ENCODE peak calls at places on chromosomes 5 and 9, in four cellular contexts. W, C, F and B are unnamed samples.

GRCh38 chr9:79686381-79687130 is 114.8 kb downstream of the TLE4 start:
- DNase-seq in W (no peak), F (peak), C (peak), B (peak)

GRCh38 chr9:125397736-125398135 is 136.1 kb downstream of the GAPVD1 start:
- DNase-seq in W (peak), C (no peak), F (no peak), B (no peak)

GRCh38 chr5:59621477-59621876 is 272.0 kb downstream of the PDE4D start:
- DNase-seq in C (no peak), W (no peak), F (no peak), B (peak)

GRCh38 chr9:130991227-130992058 is 17.5 kb upstream of the LAMC3 start:
- DNase-seq in W (peak), F (no peak), C (no peak), B (no peak)

GRCh38 chr5:6411141-6411540 is 32.8 kb upstream of the MED10 start:
- DNase-seq in W (no peak), C (no peak), F (no peak), B (no peak)

GRCh38 chr9:110156902-110157301 is 51.1 kb downstream of the C9orf152 start:
- DNase-seq in F (no peak), C (peak), W (no peak), B (peak)

GRCh38 chr5:93382188-93382587 is 198.8 kb downstream of the NR2F1-AS1 start:
- DNase-seq in W (no peak), F (no peak), C (no peak), B (no peak)

GRCh38 chr9:92846662-92847145 is 31.1 kb downstream of the ZNF484 start:
- DNase-seq in F (no peak), C (peak), W (no peak), B (no peak)

GRCh38 chr9:38489057-38489456 is 64.8 kb upstream of the IGFBPL1 start:
- DNase-seq in W (no peak), F (no peak), C (no peak), B (no peak)

GRCh38 chr9:113349434-113350337 is at the start of gene BSPRY:
- DNase-seq in F (no peak), W (peak), C (no peak), B (no peak)

GRCh38 chr5:154972476-154973080 is 31.7 kb downstream of the MRPL22 start:
- DNase-seq in F (peak), C (peak), W (peak), B (peak)

GRCh38 chr5:94431696-94432095 is 186.7 kb downstream of the KIAA0825 start:
- DNase-seq in W (no peak), C (no peak), F (no peak), B (peak)

GRCh38 chr9:121924700-121925099 is 168.4 kb downstream of the TTLL11 start:
- DNase-seq in W (no peak), F (no peak), C (no peak), B (no peak)

GRCh38 chr9:125525846-125526619 is 181.0 kb downstream of the MAPKAP1 start:
- DNase-seq in F (no peak), C (peak), W (no peak), B (peak)

GRCh38 chr5:43429016-43429415 is 16.8 kb upstream of the CCL28 start:
- DNase-seq in C (no peak), F (no peak), W (no peak), B (no peak)

DNA sequence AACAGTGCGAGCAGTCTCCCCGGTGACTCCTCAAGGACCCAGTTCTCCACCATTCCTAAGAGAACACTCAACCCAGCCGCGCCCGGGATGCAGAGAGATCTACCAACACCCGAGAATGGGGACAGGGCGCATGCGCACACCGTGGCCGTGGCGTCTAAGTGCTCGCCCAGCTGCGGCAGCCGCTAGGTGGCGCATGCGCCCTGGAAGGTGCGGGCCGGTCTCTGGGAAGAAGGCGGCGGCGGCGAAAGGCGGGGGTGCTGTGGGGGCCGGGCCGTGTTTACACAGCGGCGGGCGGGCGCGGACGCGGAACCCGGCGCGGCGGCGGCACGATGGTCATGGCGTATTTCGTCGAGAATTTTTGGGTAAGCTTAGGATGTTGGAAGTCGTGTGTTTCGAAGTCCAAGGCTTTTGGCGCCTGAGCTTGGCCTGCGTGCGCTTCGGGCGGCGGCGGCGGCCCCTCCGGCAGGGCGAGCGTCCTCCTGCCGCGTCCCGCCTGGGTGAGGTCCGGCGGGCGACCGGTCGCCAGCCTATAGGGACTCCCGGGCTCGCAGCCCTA is at the start of gene FCHO2:
- DNase-seq in F (peak), C (peak), W (peak), B (peak)
- TF ChIP-seq CTCF in F (peak), C (peak), W (peak), B (peak)

GRCh38 chr5:123802298-123802951 is 290.4 kb downstream of the CSNK1G3 start:
- DNase-seq in C (no peak), W (no peak), F (no peak), B (no peak)

GRCh38 chr5:123800640-123801039 is 288.7 kb downstream of the CSNK1G3 start:
- DNase-seq in F (no peak), W (no peak), C (no peak), B (no peak)

GRCh38 chr5:123805300-123805699 is 293.3 kb downstream of the CSNK1G3 start:
- DNase-seq in C (no peak), W (no peak), F (no peak), B (no peak)

GRCh38 chr5:123806644-123807043 is 294.7 kb downstream of the CSNK1G3 start:
- DNase-seq in F (no peak), W (no peak), C (no peak), B (no peak)

DNA sequence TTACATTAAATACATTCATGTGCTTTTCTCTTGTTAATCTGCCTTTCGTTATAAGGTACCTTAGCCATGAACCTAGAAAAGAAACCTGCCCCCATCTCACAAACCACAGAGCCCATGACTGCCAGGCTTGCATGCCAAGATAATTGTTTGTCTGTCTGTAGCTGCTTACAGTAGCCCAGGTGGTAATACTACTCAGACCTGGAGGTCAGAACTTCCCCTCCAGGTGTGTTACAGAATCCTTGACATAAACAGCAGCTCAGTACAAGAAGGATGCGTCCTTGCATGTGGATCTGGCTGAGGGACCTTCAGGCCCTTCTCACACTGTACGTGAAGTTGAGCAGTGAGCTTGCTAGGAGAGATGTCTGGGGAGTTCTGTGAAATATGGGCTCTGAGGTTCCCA is 291.4 kb downstream of the CSNK1G3 start:
- DNase-seq in F (no peak), W (no peak), C (no peak), B (no peak)
- TF ChIP-seq CTCF in F (no peak), W (no peak), C (no peak), B (no peak)

GRCh38 chr5:137515238-137515637 is 16.1 kb upstream of the SPOCK1 start:
- DNase-seq in C (no peak), F (no peak), W (no peak), B (no peak)
- TF ChIP-seq CTCF in C (no peak), F (no peak), W (no peak), B (no peak)

GRCh38 chr9:28267351-28267750 is 694.1 kb upstream of the C9orf72 start:
- DNase-seq in C (no peak), W (no peak), F (no peak), B (no peak)
- TF ChIP-seq CTCF in C (no peak), W (no peak), F (no peak), B (no peak)

DNA sequence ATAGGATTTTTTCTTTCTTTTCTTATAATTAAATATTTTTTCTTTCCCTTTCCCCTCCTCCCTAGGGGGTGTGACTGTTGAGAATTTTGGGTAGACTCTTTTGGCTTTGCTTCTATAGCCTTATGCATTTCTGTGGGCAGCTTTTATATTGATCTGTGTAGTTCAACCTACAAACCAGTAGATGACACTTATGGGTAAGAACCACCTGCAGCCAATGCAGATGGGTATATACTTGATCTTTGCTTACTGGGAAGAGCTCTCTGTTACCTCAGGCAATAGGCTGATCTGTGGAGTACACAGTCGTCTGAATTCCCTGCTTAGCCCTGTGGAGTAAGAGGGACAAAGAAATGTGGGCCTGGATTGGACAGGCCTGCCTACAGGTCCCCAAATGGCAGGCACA is 102.7 kb upstream of the STARD4 start:
- DNase-seq in W (no peak), C (no peak), F (no peak), B (no peak)
- TF ChIP-seq CTCF in W (no peak), C (no peak), F (no peak), B (no peak)

DNA sequence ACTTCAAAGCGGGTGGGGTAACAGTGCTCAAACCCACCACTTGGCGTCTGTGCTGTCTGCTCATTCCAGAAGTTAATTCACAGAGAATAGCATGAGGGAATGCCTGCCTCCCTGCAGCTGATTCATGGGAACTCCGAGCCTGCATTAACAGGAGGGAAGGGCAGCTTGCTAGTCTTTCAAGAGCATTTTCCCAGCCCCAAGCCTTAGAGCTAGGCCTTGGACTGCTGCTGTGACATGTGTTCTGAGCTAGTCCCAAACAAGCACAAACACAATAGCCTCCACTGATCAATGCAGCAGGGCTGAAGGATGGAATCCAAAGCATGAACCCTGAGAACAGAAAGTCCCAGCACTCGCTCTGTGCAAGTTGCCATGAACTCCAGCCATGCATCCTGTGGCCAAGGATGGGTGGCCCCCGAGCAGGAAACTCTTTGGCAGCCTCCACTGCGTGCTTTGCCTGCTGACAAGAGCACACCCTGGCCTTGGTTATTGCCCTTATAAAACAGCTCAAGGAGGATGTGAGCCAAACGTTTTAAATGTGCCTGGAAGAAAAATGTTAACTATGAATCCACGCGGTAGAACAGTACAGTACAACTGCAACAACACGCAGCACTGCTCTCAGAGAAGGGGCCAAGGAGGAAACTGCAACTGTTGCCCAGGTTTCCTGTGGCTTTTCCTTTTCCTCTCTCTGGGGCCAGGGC is 653.1 kb upstream of the KLF4 start:
- DNase-seq in C (peak), F (no peak), W (peak), B (peak)
- TF ChIP-seq CTCF in C (peak), F (no peak), W (peak), B (no peak)

GRCh38 chr5:149674686-149675085 is 55.4 kb upstream of the PPARGC1B start:
- DNase-seq in F (no peak), W (no peak), C (no peak), B (no peak)

GRCh38 chr5:149680810-149681221 is 49.3 kb upstream of the PPARGC1B start:
- DNase-seq in C (no peak), F (no peak), W (no peak), B (no peak)

GRCh38 chr5:149679876-149680809 is 50.0 kb upstream of the PPARGC1B start:
- DNase-seq in W (no peak), F (no peak), C (no peak), B (no peak)

GRCh38 chr5:149675467-149676201 is 54.5 kb upstream of the PPARGC1B start:
- DNase-seq in C (no peak), F (peak), W (no peak), B (no peak)

GRCh38 chr5:149677721-149678120 is 52.4 kb upstream of the PPARGC1B start:
- DNase-seq in W (no peak), F (no peak), C (no peak), B (no peak)
- TF ChIP-seq CTCF in W (no peak), F (no peak), C (no peak), B (no peak)

GRCh38 chr5:138611295-138612220 is 36.4 kb upstream of the HSPA9 start:
- DNase-seq in W (peak), C (no peak), F (peak), B (no peak)
- TF ChIP-seq CTCF in W (peak), C (no peak), F (no peak), B (no peak)